ENCODE peak calls at places on chromosomes 2 and 18, in six cellular contexts. G is H1, D is K562, Z is HepG2, K is GM12878, A is SK-N-SH. R is an unnamed sample.

GRCh38 chr18:7541835-7542234 is 25.3 kb upstream of the PTPRM start:
- DNase-seq in G (no peak), D (no peak), Z (no peak), K (no peak), A (no peak), R (no peak)

GRCh38 chr2:50388324-50388723 is 643.6 kb downstream of the NRXN1 start:
- DNase-seq in G (no peak), D (no peak), Z (no peak), K (no peak), A (no peak), R (no peak)

GRCh38 chr2:143252138-143252907 is 123.1 kb downstream of the ARHGAP15 start:
- DNase-seq in G (no peak), D (no peak), Z (no peak), K (no peak), A (no peak), R (no peak)

GRCh38 chr2:25159947-25160346 is 8.4 kb downstream of the POMC start:
- DNase-seq in G (peak; percentile 54), D (peak; percentile 51), Z (no peak), K (no peak), A (peak; percentile 91), R (no peak)

GRCh38 chr2:226618875-226619605 is 180.6 kb downstream of the IRS1 start:
- DNase-seq in G (no peak), D (no peak), Z (peak; percentile 98), K (no peak), A (peak; percentile 49), R (no peak)

GRCh38 chr2:182522930-182523541 is 96.2 kb upstream of the PDE1A start:
- DNase-seq in G (no peak), D (no peak), Z (no peak), K (no peak), A (no peak), R (no peak)

GRCh38 chr2:204576580-204576979 is 31.3 kb downstream of the PARD3B start:
- DNase-seq in G (no peak), D (no peak), Z (no peak), K (no peak), A (no peak), R (no peak)

GRCh38 chr18:2805970-2806943 is 40.5 kb upstream of the EMILIN2 start:
- DNase-seq in G (no peak), D (no peak), Z (no peak), K (no peak), A (no peak), R (no peak)

GRCh38 chr2:166091439-166091838 is 36.4 kb downstream of the SCN1A start:
- DNase-seq in G (no peak), D (peak; percentile 68), Z (no peak), K (no peak), A (no peak), R (no peak)

GRCh38 chr2:71721669-71722068 is 268.3 kb downstream of the DYSF start:
- DNase-seq in G (no peak), D (no peak), Z (no peak), K (no peak), A (no peak), R (no peak)

DNA sequence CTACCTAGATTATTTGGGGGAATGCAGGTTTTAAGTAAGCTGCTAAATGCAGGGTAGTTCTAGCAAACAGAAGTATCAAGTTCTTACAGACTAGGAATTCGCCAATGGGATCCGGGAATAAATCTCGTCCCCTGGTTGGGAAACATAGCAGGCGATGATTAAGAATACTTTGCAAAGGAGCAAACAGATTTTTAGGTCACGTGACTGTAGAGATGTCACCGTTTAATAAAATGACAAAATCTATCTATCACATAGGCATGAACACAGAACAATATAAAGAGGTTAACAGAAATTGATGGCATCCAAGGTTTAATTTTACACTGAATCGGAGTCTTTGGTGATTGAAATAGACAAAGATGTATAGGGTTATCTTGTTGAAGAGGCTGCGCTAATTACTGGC is 664.1 kb downstream of the BCL11A start:
- DNase-seq in G (no peak), D (no peak), Z (no peak), K (no peak), A (no peak), R (no peak)
- TF ChIP-seq GABPA in G (no peak), D (no peak), Z (no peak), K (no peak), A (no peak), R (no peak)

GRCh38 chr2:188787002-188787660 is 187.0 kb upstream of the COL3A1 start:
- DNase-seq in G (no peak), D (no peak), Z (no peak), K (no peak), A (no peak), R (no peak)
- TF ChIP-seq GABPA in G (no peak), D (no peak), Z (no peak), K (no peak), A (no peak), R (no peak)

GRCh38 chr2:240432430-240432819 is 3.0 kb upstream of the GPC1 start:
- DNase-seq in G (peak; percentile 22), D (no peak), Z (no peak), K (no peak), A (no peak), R (no peak)

GRCh38 chr2:240432820-240433801 is 2.4 kb upstream of the GPC1 start:
- DNase-seq in G (no peak), D (no peak), Z (no peak), K (no peak), A (no peak), R (no peak)

GRCh38 chr2:240434728-240435456 is 571 bp upstream of the GPC1 start:
- DNase-seq in G (peak; percentile 95), D (peak; percentile 80), Z (peak; percentile 52), K (no peak), A (peak; percentile 99), R (peak; percentile 55)

GRCh38 chr2:240435457-240435954 is at the start of gene GPC1:
- DNase-seq in G (peak; percentile 75), D (peak; percentile 76), Z (peak; percentile 40), K (no peak), A (peak; percentile 96), R (peak; percentile 18)

DNA sequence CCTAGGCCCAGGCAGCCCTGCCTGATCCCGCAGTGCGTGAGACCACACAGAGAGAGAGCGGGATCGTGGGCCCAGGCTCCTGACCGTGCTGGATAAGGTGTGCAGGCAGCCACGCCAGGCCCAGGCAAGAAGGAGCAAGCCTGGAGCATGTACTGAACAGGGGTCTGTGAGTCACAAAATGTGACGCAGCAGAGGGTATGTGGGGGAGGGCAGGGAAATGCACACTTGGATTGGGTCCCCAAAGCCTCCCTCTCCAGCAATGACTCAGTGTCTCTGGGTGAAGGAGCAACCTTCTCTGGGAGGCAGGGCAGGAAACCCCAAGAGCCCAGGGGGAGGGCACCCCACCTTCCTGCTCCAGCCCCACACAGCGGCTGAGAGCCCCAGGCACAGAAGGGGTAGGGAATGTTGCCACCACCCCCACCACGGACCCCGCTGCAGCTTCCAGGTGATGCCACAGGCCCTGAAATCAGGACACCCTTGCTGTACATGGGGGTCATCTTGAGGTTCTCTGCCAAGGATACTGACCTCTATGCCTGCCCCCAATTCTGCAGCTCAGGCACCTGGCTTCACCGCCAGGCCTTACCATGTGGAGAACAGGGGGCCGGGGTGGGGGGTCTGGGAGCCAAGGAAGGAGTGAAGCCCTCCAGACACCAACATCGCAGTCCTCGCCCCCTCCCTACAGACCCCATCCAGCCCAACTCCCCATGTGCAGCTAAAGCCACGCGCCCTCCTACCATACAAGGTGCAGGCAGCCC is 1.3 kb upstream of the GPC1 start:
- DNase-seq in G (no peak), D (peak; percentile 53), Z (no peak), K (no peak), A (no peak), R (no peak)
- TF ChIP-seq GABPA in G (no peak), D (no peak), Z (no peak), K (no peak), A (no peak), R (no peak)

GRCh38 chr18:59451073-59451472 is 92.0 kb upstream of the LMAN1 start:
- DNase-seq in G (no peak), D (no peak), Z (no peak), K (no peak), A (no peak), R (no peak)

GRCh38 chr18:59446012-59446411 is 86.9 kb upstream of the LMAN1 start:
- DNase-seq in G (no peak), D (no peak), Z (no peak), K (no peak), A (no peak), R (peak; percentile 11)

GRCh38 chr18:59451963-59452362 is 92.9 kb upstream of the LMAN1 start:
- DNase-seq in G (no peak), D (no peak), Z (peak; percentile 18), K (no peak), A (no peak), R (no peak)

GRCh38 chr18:59453468-59453961 is 94.5 kb upstream of the LMAN1 start:
- DNase-seq in G (no peak), D (no peak), Z (peak; percentile 97), K (no peak), A (peak; percentile 69), R (no peak)

DNA sequence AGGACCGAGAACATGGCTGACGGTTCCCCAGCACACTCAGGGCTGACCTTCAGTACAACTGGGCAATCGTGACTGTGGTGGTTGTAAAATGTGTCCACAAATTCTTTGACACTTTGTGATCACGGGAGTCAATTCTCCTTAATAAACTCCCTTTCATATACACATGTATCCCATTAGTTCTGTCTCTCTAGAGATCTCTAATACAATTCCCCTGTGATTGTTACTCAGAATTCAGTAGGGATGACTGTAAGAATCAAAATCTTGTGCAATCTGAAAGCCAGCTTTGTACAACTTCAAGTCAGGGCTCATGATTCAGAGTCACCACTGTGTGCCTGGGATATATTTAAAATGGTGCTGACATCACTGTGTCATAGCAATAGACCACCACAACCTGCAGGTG is 89.5 kb upstream of the LMAN1 start:
- DNase-seq in G (no peak), D (no peak), Z (no peak), K (no peak), A (no peak), R (no peak)
- TF ChIP-seq GABPA in G (no peak), D (no peak), Z (no peak), K (no peak), A (no peak), R (no peak)

GRCh38 chr18:41576643-41577042 is 378.4 kb upstream of the PIK3C3 start:
- DNase-seq in G (no peak), D (no peak), Z (no peak), K (no peak), A (no peak), R (no peak)

GRCh38 chr18:41579185-41579584 is 375.8 kb upstream of the PIK3C3 start:
- DNase-seq in G (no peak), D (no peak), Z (peak; percentile 0), K (no peak), A (no peak), R (no peak)

DNA sequence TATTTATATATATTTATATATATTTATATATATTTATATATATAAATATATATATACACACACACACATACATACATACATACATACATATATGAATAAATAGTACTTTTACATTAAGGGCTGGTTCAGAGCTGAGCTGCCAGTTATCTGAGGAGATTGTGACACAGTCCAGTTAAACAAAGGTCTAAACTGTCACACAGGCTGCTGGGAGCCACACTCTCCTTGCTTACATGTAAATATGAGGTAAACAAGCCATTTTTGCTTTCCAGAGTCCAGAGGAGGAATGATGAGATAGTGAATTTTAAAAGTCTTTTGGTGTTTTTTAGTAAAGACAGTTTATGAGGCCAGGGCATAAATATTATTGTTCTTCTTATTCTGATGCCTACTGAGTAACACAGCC is 377.5 kb upstream of the PIK3C3 start:
- DNase-seq in G (no peak), D (no peak), Z (no peak), K (no peak), A (no peak), R (no peak)
- TF ChIP-seq GABPA in G (no peak), D (no peak), Z (no peak), K (no peak), A (no peak), R (no peak)

R was measured in HL-60.